ENCODE peak calls at places on chromosomes 6 and 20, in four cellular contexts. X is A549, F is stomach, D is H1. O is an unnamed sample.

GRCh38 chr6:125658759-125659431 is 90.5 kb upstream of the HEY2 start:
- DNase-seq in F (no peak), X (no peak), D (no peak), O (no peak)

GRCh38 chr6:170101281-170102035 is 189.4 kb downstream of the DLL1 start:
- DNase-seq in F (peak), X (no peak), D (peak), O (no peak)

GRCh38 chr6:127717384-127717783 is 140.4 kb downstream of the C6orf58 start:
- DNase-seq in X (no peak), F (no peak), D (no peak), O (no peak)

GRCh38 chr20:1894471-1894950 is 696 bp upstream of the SIRPA start:
- DNase-seq in D (no peak), X (peak), F (peak), O (no peak)

GRCh38 chr20:35773154-35773751 is 1.4 kb downstream of the PHF20 start:
- DNase-seq in D (no peak), F (peak), X (no peak), O (no peak)

GRCh38 chr6:137571854-137572253 is 77.7 kb upstream of the OLIG3 start:
- DNase-seq in D (peak), F (peak), X (peak), O (no peak)

GRCh38 chr6:165556116-165556843 is 106.8 kb downstream of the PDE10A start:
- DNase-seq in X (no peak), F (peak), D (no peak), O (no peak)

GRCh38 chr20:18263723-18264122 is 24.6 kb upstream of the ZNF133 start:
- DNase-seq in F (peak), D (no peak), X (no peak), O (no peak)

GRCh38 chr20:25859649-25860530 is 163.2 kb upstream of the ZNF337 start:
- DNase-seq in X (no peak), D (no peak), F (peak), O (peak)

GRCh38 chr6:129732542-129732941 is 22.6 kb upstream of the ARHGAP18 start:
- DNase-seq in X (no peak), F (no peak), D (no peak), O (no peak)

GRCh38 chr6:139839506-139840156 is 465.2 kb upstream of the CITED2 start:
- DNase-seq in X (no peak), D (no peak), F (no peak), O (no peak)

GRCh38 chr6:108160009-108160408 is 5.8 kb upstream of the NR2E1 start:
- DNase-seq in D (no peak), X (no peak), F (no peak), O (no peak)

GRCh38 chr20:21548390-21549035 is 34.6 kb upstream of the NKX2-2 start:
- DNase-seq in D (no peak), X (no peak), F (no peak), O (no peak)

GRCh38 chr6:157328108-157328692 is 4.9 kb upstream of the TMEM242 start:
- DNase-seq in D (no peak), X (no peak), F (no peak), O (no peak)

GRCh38 chr20:58377017-58377416 is 12.0 kb upstream of the VAPB start:
- DNase-seq in X (no peak), F (no peak), D (no peak), O (no peak)

GRCh38 chr6:155340464-155341129 is 26.3 kb upstream of the TFB1M start:
- DNase-seq in F (no peak), D (no peak), X (no peak), O (no peak)

GRCh38 chr20:16128538-16129106 is 444.6 kb downstream of the KIF16B start:
- DNase-seq in F (no peak), D (no peak), X (no peak), O (no peak)

GRCh38 chr20:588932-589672 is 21.0 kb downstream of the TCF15 start:
- DNase-seq in X (no peak), F (no peak), D (peak), O (no peak)

GRCh38 chr6:108119212-108120141 is 44.9 kb upstream of the OSTM1 start:
- DNase-seq in X (no peak), F (no peak), D (peak), O (no peak)

GRCh38 chr6:152700427-152700826 is 2.7 kb downstream of the MYCT1 start:
- DNase-seq in F (no peak), X (no peak), D (no peak), O (no peak)

GRCh38 chr6:99219788-99220187 is 129.7 kb downstream of the FAXC start:
- DNase-seq in X (no peak), D (peak), F (peak), O (no peak)

GRCh38 chr6:170516783-170517616 is 36.1 kb downstream of the PSMB1 start:
- DNase-seq in D (no peak), F (peak), X (peak), O (no peak)

GRCh38 chr20:21796059-21796458 is 90.6 kb downstream of the PAX1 start:
- DNase-seq in X (no peak), D (no peak), F (no peak), O (no peak)

DNA sequence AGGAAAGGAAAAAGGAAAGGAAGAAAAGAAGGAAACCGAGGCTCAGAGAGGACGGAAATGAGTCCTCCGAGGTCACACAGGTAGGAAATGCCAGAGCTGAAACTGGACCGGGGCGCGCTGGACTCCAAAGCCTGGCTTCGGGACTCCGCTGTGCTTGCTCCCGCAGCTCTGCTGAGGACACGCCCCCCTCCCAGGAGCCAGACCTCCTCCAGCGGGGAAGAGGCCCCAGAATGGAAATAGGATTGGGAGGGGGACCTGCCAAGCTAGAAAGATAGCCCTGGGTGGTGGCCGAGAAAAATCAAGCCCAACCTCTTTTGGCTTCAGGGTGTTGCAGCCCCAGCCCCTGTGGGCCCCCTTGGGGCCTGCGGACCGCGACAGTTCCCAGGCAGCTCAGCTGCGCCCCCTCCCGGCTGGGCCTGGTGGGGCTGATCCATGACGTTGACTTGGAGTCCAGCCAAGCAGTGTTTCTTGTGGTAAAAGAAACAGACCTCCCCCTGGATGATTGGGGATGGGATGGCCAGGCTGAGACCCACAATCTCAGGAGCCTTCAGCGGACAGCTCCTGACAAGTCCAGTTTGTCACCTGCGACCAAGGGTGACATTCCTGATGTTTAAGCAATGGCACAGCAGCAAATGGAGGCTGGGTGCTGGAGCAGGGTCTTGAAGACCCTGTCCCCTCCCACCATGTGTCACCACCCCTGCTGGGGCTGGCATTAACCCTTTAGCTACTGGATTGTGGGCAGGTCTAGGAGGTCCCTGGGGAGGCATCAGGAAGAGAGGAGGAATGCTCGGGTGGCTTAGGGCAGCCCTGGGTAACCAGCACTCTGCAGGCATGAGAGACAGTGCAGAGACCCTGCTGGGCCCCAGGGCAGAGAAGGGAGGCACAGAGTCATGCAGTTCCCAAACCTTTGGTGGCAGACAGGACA is 55.4 kb downstream of the RIPOR3 start:
- DNase-seq in X (peak), F (peak), D (peak), O (no peak)
- H3K4me3 ChIP-seq in X (peak), F (peak), D (no peak), O (no peak)

GRCh38 chr20:45827030-45827652 is at the start of gene TNNC2:
- DNase-seq in X (no peak), D (no peak), F (no peak), O (no peak)

GRCh38 chr20:45823949-45824835 is 2.9 kb downstream of the TNNC2 start:
- DNase-seq in X (no peak), D (peak), F (peak), O (no peak)

GRCh38 chr20:45827712-45828111 is 600 bp upstream of the TNNC2 start:
- DNase-seq in D (no peak), X (no peak), F (no peak), O (no peak)

GRCh38 chr20:45828589-45828988 is 1.5 kb upstream of the TNNC2 start:
- DNase-seq in F (no peak), X (no peak), D (no peak), O (no peak)

GRCh38 chr20:45826381-45827019 is 612 bp downstream of the TNNC2 start:
- DNase-seq in X (no peak), F (no peak), D (no peak), O (no peak)
- TF ChIP-seq POLR2A in X (no peak), F (no peak), D (no peak), O (no peak)

GRCh38 chr20:41306061-41306727 is 11.3 kb downstream of the ZHX3 start:
- DNase-seq in F (no peak), X (no peak), D (no peak), O (no peak)

GRCh38 chr20:41307021-41307420 is 10.5 kb downstream of the ZHX3 start:
- DNase-seq in D (no peak), F (no peak), X (no peak), O (no peak)

GRCh38 chr20:41309817-41310216 is 7.7 kb downstream of the ZHX3 start:
- DNase-seq in X (no peak), D (no peak), F (no peak), O (no peak)

GRCh38 chr20:41308726-41309413 is 8.7 kb downstream of the ZHX3 start:
- DNase-seq in F (no peak), D (no peak), X (no peak), O (no peak)

GRCh38 chr20:41308290-41308691 is 9.2 kb downstream of the ZHX3 start:
- DNase-seq in X (no peak), D (no peak), F (no peak), O (no peak)
- H3K4me3 ChIP-seq in X (no peak), D (no peak), F (no peak), O (no peak)

GRCh38 chr6:21595265-21595950 is 1.9 kb downstream of the SOX4 start:
- DNase-seq in X (no peak), F (peak), D (no peak), O (peak)

GRCh38 chr6:21594427-21595264 is 1.1 kb downstream of the SOX4 start:
- DNase-seq in F (peak), D (no peak), X (peak), O (peak)

GRCh38 chr6:21592953-21593352 is 598 bp upstream of the SOX4 start:
- DNase-seq in D (no peak), X (no peak), F (no peak), O (no peak)

GRCh38 chr6:21593927-21594421 is 423 bp downstream of the SOX4 start:
- DNase-seq in D (no peak), X (no peak), F (peak), O (no peak)

GRCh38 chr6:21593412-21593926 is at the start of gene SOX4:
- DNase-seq in D (peak), X (peak), F (peak), O (peak)
- TF ChIP-seq POLR2A in D (peak), X (peak), F (no peak), O (no peak)

DNA sequence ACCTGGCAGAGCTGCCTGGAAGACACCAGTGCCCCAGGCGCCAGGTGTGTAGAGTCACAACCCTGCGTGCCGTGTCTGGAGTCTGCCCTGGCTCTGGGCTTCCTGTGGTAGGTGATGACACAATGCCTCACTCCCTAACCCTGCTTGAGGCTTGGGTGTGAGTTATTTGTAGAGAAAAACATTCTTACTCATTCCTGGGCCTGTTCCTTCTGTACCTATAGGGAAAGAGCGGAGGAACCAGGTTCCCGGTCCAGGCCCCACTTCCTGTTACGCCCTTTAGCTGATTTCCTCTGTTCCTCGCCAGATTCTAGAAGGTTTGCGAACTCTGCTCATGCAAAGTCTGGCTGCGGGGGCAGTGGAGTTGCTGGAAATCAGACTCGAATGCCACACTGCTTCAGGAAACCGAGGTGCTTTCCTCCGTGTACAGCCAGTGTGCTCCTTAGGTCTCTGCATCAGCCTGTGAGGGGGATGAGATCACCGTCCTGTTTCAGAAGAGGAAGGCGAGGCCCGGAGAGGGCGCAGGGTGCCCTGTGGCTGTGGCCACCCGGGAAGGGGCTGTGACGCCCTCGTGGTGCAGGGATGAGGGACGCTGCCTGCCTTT is 67.1 kb upstream of the DUSP22 start:
- DNase-seq in F (no peak), X (no peak), D (no peak), O (no peak)
- H3K4me3 ChIP-seq in F (no peak), X (no peak), D (no peak), O (no peak)

GRCh38 chr6:150142657-150143501 is at the start of gene PPP1R14C:
- DNase-seq in D (peak), X (no peak), F (no peak), O (no peak)
- TF ChIP-seq POLR2A in D (no peak), X (no peak), F (no peak), O (no peak)

GRCh38 chr6:146364816-146365594 is 178.6 kb upstream of the RAB32 start:
- DNase-seq in F (no peak), X (no peak), D (no peak), O (no peak)

GRCh38 chr6:146367061-146367460 is 176.6 kb upstream of the RAB32 start:
- DNase-seq in X (no peak), D (no peak), F (no peak), O (no peak)

GRCh38 chr6:146363838-146364607 is 179.6 kb upstream of the RAB32 start:
- DNase-seq in F (no peak), D (no peak), X (no peak), O (no peak)

DNA sequence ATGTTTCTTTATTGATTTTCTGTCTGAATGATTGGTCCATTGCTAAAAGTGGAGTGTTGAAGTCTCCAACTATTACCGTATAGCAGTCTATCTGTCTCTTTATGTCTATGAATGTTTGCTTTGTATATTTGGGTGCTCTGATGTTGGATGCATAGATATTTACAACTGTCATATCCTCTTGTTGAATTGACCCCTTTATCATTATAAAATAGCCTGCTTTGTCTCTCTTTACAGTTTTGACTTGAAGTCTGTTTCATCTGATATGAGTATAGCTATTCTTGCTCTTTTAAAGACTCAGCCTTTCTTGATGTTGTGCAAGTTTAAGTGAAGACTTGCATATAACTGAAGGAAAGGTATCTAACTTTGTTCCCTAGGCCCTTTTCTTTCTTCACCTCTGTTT is 173.8 kb upstream of the RAB32 start:
- DNase-seq in F (no peak), D (no peak), X (no peak), O (no peak)
- H3K4me3 ChIP-seq in F (no peak), D (no peak), X (no peak), O (no peak)

GRCh38 chr6:27383481-27383880 is 5.1 kb upstream of the ZNF391 start:
- DNase-seq in X (no peak), F (no peak), D (no peak), O (no peak)

GRCh38 chr6:27392623-27393022 is 4.1 kb downstream of the ZNF391 start:
- DNase-seq in F (no peak), D (no peak), X (no peak), O (no peak)

GRCh38 chr6:27383011-27383410 is 5.5 kb upstream of the ZNF391 start:
- DNase-seq in F (no peak), D (no peak), X (no peak), O (no peak)

GRCh38 chr6:27394073-27394472 is 5.5 kb downstream of the ZNF391 start:
- DNase-seq in X (no peak), D (no peak), F (no peak), O (no peak)

DNA sequence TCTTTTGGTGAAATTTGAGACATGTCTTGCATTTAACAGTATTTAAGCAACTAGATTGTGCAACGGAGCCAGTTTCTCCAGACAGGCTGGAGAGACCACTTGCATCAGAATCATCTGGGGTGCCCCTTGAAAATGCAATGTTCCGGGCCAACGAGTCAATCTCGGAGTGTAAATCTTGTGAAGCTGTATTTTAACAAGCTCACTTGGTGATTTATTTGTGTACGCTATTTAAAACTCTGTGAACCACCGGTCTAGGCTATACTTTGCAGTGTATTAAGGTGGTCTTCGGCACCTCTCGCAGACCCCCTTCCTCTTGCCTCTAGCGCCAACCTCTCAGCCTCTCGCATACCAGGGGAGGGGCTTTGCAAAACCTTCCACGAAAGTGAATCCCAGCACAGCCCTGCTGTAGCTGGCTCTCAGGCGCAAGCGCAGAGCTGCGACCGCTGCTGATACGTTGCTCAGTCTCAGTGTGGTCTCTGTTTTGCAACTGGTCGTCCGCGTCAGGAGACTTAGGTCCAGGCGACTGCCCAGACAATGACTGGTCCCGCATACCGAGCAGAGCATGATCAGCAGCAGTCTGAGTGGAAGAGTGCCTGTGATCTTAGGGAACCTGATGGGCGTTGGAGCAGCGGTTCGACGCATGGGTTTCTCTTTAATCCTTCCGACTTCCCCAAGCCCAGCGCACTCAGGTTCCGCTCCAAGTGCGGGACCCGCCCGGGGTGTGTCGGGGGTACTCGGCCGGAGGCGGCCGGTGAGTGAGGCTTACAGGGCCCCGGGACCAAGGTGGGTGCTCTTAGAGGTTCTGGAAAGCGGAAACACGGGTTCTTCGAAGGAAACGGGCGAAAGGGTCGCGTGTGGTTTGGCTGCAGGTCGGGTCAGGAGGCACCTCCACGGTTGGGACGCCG is at the start of gene ZNF391:
- DNase-seq in F (peak), X (peak), D (peak), O (peak)
- TF ChIP-seq POLR2A in F (no peak), X (peak), D (peak), O (no peak)